ENCODE peak calls at places on chromosomes 1 and 21, in eight cellular contexts. One of them, this sample, is unnamed.

GRCh38 chr1:174968750-174969244 is 30.9 kb upstream of the CACYBP start:
- DNase-seq in HepG2: no peak
- DNase-seq in transverse colon: no peak
- DNase-seq in tibial nerve: no peak
- DNase-seq in GM12878: peak; percentile 79
- DNase-seq in suprapubic skin: no peak
- DNase-seq in testis: no peak
- DNase-seq in stomach: no peak
- DNase-seq in this sample: no peak

GRCh38 chr1:198678301-198678836 is 39.5 kb downstream of the PTPRC start:
- DNase-seq in HepG2: no peak
- DNase-seq in transverse colon: no peak
- DNase-seq in tibial nerve: no peak
- DNase-seq in GM12878: no peak
- DNase-seq in suprapubic skin: no peak
- DNase-seq in testis: no peak
- DNase-seq in stomach: no peak
- DNase-seq in this sample: no peak

GRCh38 chr1:66302184-66302742 is 231.7 kb upstream of the SGIP1 start:
- DNase-seq in HepG2: no peak
- DNase-seq in transverse colon: no peak
- DNase-seq in tibial nerve: no peak
- DNase-seq in GM12878: no peak
- DNase-seq in suprapubic skin: no peak
- DNase-seq in testis: no peak
- DNase-seq in stomach: no peak
- DNase-seq in this sample: no peak

GRCh38 chr1:16017076-16017460 is 775 bp downstream of the HSPB7 start:
- DNase-seq in HepG2: no peak
- DNase-seq in transverse colon: no peak
- DNase-seq in tibial nerve: no peak
- DNase-seq in GM12878: no peak
- DNase-seq in suprapubic skin: no peak
- DNase-seq in testis: no peak
- DNase-seq in stomach: no peak
- DNase-seq in this sample: no peak

GRCh38 chr1:67683736-67684525 is 1.1 kb upstream of the GADD45A start:
- DNase-seq in HepG2: no peak
- DNase-seq in transverse colon: peak; percentile 18
- DNase-seq in tibial nerve: no peak
- DNase-seq in GM12878: no peak
- DNase-seq in suprapubic skin: no peak
- DNase-seq in testis: no peak
- DNase-seq in stomach: no peak
- DNase-seq in this sample: no peak

GRCh38 chr1:215845224-215845902 is 278.3 kb downstream of the KCTD3 start:
- DNase-seq in HepG2: no peak
- DNase-seq in transverse colon: no peak
- DNase-seq in tibial nerve: no peak
- DNase-seq in GM12878: no peak
- DNase-seq in suprapubic skin: no peak
- DNase-seq in testis: no peak
- DNase-seq in stomach: no peak
- DNase-seq in this sample: no peak

GRCh38 chr1:222898191-222898527 is 83.3 kb downstream of the DISP1 start:
- DNase-seq in HepG2: no peak
- DNase-seq in transverse colon: no peak
- DNase-seq in tibial nerve: no peak
- DNase-seq in GM12878: no peak
- DNase-seq in suprapubic skin: no peak
- DNase-seq in testis: no peak
- DNase-seq in stomach: no peak
- DNase-seq in this sample: no peak

GRCh38 chr1:208534979-208535378 is 290.8 kb upstream of the PLXNA2 start:
- DNase-seq in HepG2: no peak
- DNase-seq in transverse colon: no peak
- DNase-seq in tibial nerve: no peak
- DNase-seq in GM12878: no peak
- DNase-seq in suprapubic skin: no peak
- DNase-seq in testis: no peak
- DNase-seq in stomach: no peak
- DNase-seq in this sample: no peak

GRCh38 chr1:213374369-213374768 is 323.3 kb downstream of the RPS6KC1 start:
- DNase-seq in HepG2: peak; percentile 73
- DNase-seq in transverse colon: peak; percentile 59
- DNase-seq in tibial nerve: no peak
- DNase-seq in GM12878: no peak
- DNase-seq in suprapubic skin: no peak
- DNase-seq in testis: peak; percentile 69
- DNase-seq in stomach: peak; percentile 54
- DNase-seq in this sample: no peak

GRCh38 chr1:18234790-18235242 is 127.2 kb downstream of the IGSF21 start:
- DNase-seq in HepG2: peak; percentile 51
- DNase-seq in transverse colon: peak; percentile 40
- DNase-seq in tibial nerve: no peak
- DNase-seq in GM12878: no peak
- DNase-seq in suprapubic skin: no peak
- DNase-seq in testis: peak; percentile 74
- DNase-seq in stomach: peak; percentile 36
- DNase-seq in this sample: no peak

GRCh38 chr1:32681501-32681900 is 21.1 kb downstream of the SYNC start:
- DNase-seq in HepG2: no peak
- DNase-seq in transverse colon: no peak
- DNase-seq in tibial nerve: no peak
- DNase-seq in GM12878: no peak
- DNase-seq in suprapubic skin: no peak
- DNase-seq in testis: peak; percentile 28
- DNase-seq in stomach: no peak
- DNase-seq in this sample: no peak

GRCh38 chr1:98210064-98210463 is 289.2 kb upstream of the DPYD start:
- DNase-seq in HepG2: peak; percentile 13
- DNase-seq in transverse colon: no peak
- DNase-seq in tibial nerve: no peak
- DNase-seq in GM12878: no peak
- DNase-seq in suprapubic skin: no peak
- DNase-seq in testis: no peak
- DNase-seq in stomach: no peak
- DNase-seq in this sample: no peak

GRCh38 chr1:28512058-28512611 is 6.3 kb downstream of the RCC1 start:
- DNase-seq in HepG2: no peak
- DNase-seq in transverse colon: no peak
- DNase-seq in tibial nerve: no peak
- DNase-seq in GM12878: no peak
- DNase-seq in suprapubic skin: no peak
- DNase-seq in testis: no peak
- DNase-seq in stomach: no peak
- DNase-seq in this sample: no peak

GRCh38 chr21:45905196-45905595 is 76.4 kb upstream of the COL6A1 start:
- DNase-seq in HepG2: no peak
- DNase-seq in transverse colon: no peak
- DNase-seq in tibial nerve: no peak
- DNase-seq in GM12878: no peak
- DNase-seq in suprapubic skin: peak; percentile 37
- DNase-seq in testis: no peak
- DNase-seq in stomach: no peak
- DNase-seq in this sample: peak; percentile 58

GRCh38 chr1:218299416-218299815 is 14.3 kb downstream of the RRP15 start:
- DNase-seq in HepG2: peak; percentile 12
- DNase-seq in transverse colon: no peak
- DNase-seq in tibial nerve: no peak
- DNase-seq in GM12878: no peak
- DNase-seq in suprapubic skin: no peak
- DNase-seq in testis: no peak
- DNase-seq in stomach: no peak
- DNase-seq in this sample: no peak

GRCh38 chr1:152189657-152190442 is 30.8 kb upstream of the RPTN start:
- DNase-seq in HepG2: peak; percentile 31
- DNase-seq in transverse colon: peak; percentile 50
- DNase-seq in tibial nerve: peak; percentile 48
- DNase-seq in GM12878: no peak
- DNase-seq in suprapubic skin: peak; percentile 74
- DNase-seq in testis: peak; percentile 82
- DNase-seq in stomach: peak; percentile 57
- DNase-seq in this sample: peak; percentile 81

GRCh38 chr1:227725036-227725435 is 10.1 kb downstream of the JMJD4 start:
- DNase-seq in HepG2: no peak
- DNase-seq in transverse colon: no peak
- DNase-seq in tibial nerve: no peak
- DNase-seq in GM12878: no peak
- DNase-seq in suprapubic skin: no peak
- DNase-seq in testis: no peak
- DNase-seq in stomach: no peak
- DNase-seq in this sample: no peak

GRCh38 chr1:18719786-18720436 is 89.3 kb downstream of the PAX7 start:
- DNase-seq in HepG2: no peak
- DNase-seq in transverse colon: no peak
- DNase-seq in tibial nerve: no peak
- DNase-seq in GM12878: no peak
- DNase-seq in suprapubic skin: no peak
- DNase-seq in testis: no peak
- DNase-seq in stomach: no peak
- DNase-seq in this sample: no peak

GRCh38 chr21:37695111-37695510 is 221.1 kb downstream of the KCNJ6 start:
- DNase-seq in HepG2: no peak
- DNase-seq in transverse colon: no peak
- DNase-seq in tibial nerve: no peak
- DNase-seq in GM12878: no peak
- DNase-seq in suprapubic skin: no peak
- DNase-seq in testis: no peak
- DNase-seq in stomach: no peak
- DNase-seq in this sample: no peak

GRCh38 chr1:229286099-229286766 is 15.3 kb downstream of the RAB4A start:
- DNase-seq in HepG2: no peak
- DNase-seq in transverse colon: no peak
- DNase-seq in tibial nerve: no peak
- DNase-seq in GM12878: no peak
- DNase-seq in suprapubic skin: no peak
- DNase-seq in testis: no peak
- DNase-seq in stomach: no peak
- DNase-seq in this sample: no peak

DNA sequence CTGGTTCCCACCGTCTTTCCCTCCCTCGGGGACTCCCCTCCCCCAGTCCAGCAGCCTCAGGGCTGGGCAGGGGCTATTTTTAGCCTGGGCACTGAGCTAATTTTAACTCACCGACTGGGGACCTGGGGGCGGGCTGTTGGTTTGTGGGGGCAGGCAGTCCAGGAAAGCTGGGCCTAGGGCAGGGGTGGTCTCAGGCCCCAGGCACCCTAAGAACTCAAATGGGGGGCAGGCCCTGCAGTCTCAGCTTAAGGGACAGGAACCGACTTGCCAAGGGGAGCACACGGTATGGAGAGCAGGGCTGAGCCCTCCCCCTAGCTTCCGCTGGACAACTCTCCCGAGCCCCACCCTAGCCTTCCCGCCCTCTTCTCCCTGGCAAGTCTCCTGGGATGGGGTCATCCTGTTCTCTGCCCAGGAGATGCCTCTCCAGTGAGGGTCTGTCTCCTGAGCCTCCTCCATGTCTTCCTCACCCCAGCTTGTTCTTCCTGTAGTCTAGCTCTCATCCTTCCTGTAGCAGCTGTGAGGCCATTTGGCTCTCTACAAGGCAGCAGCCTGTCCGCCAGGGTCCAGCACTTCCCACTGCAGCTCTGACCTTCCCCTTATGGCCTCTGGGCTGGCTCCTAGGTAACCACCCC is 10.1 kb downstream of the MEF2D start:
- DNase-seq in HepG2: no peak
- DNase-seq in transverse colon: peak; percentile 38
- DNase-seq in tibial nerve: no peak
- DNase-seq in GM12878: no peak
- DNase-seq in suprapubic skin: no peak
- DNase-seq in testis: peak; percentile 73
- DNase-seq in stomach: no peak
- DNase-seq in this sample: no peak
- H3K4me1 ChIP-seq in HepG2: peaks cover 3% of the 10 kb centered on the region
- H3K4me1 ChIP-seq in transverse colon: peaks cover 87% of the 10 kb centered on the region
- H3K4me1 ChIP-seq in tibial nerve: peaks cover 99% of the 10 kb centered on the region
- H3K4me1 ChIP-seq in GM12878: peaks cover 92% of the 10 kb centered on the region
- H3K4me1 ChIP-seq in suprapubic skin: peaks cover 87% of the 10 kb centered on the region
- H3K4me1 ChIP-seq in testis: peaks cover 72% of the 10 kb centered on the region
- H3K4me1 ChIP-seq in stomach: peaks cover 79% of the 10 kb centered on the region
- H3K4me1 ChIP-seq in this sample: peaks cover 85% of the 10 kb centered on the region

GRCh38 chr1:201282216-201282615 is 1.1 kb upstream of the PKP1 start:
- DNase-seq in HepG2: no peak
- DNase-seq in transverse colon: no peak
- DNase-seq in tibial nerve: no peak
- DNase-seq in GM12878: no peak
- DNase-seq in suprapubic skin: no peak
- DNase-seq in testis: no peak
- DNase-seq in stomach: no peak
- DNase-seq in this sample: peak; percentile 2
- H3K27me3 ChIP-seq in HepG2: peaks cover 10% of the 10 kb centered on the region
- H3K27me3 ChIP-seq in transverse colon: peaks cover 53% of the 10 kb centered on the region
- H3K27me3 ChIP-seq in tibial nerve: peaks cover 44% of the 10 kb centered on the region
- H3K27me3 ChIP-seq in GM12878: peaks cover 5% of the 10 kb centered on the region
- H3K27me3 ChIP-seq in suprapubic skin: peaks cover 17% of the 10 kb centered on the region
- H3K27me3 ChIP-seq in testis: no peaks in the 10 kb centered on the region
- H3K27me3 ChIP-seq in stomach: peaks cover 38% of the 10 kb centered on the region
- H3K27me3 ChIP-seq in this sample: no peaks in the 10 kb centered on the region

GRCh38 chr21:39961251-39961650 is 94.0 kb downstream of the PCP4 start:
- DNase-seq in HepG2: no peak
- DNase-seq in transverse colon: no peak
- DNase-seq in tibial nerve: no peak
- DNase-seq in GM12878: no peak
- DNase-seq in suprapubic skin: no peak
- DNase-seq in testis: no peak
- DNase-seq in stomach: no peak
- DNase-seq in this sample: no peak
- TF ChIP-seq POLR2A in HepG2: no peak
- TF ChIP-seq POLR2A in transverse colon: no peak
- TF ChIP-seq POLR2A in tibial nerve: no peak
- TF ChIP-seq POLR2A in GM12878: no peak
- TF ChIP-seq POLR2A in suprapubic skin: no peak
- TF ChIP-seq POLR2A in testis: no peak
- TF ChIP-seq POLR2A in stomach: no peak
- TF ChIP-seq POLR2A in this sample: no peak

GRCh38 chr1:246906833-246907232 is 24.9 kb downstream of the AHCTF1 start:
- DNase-seq in HepG2: peak; percentile 86
- DNase-seq in transverse colon: no peak
- DNase-seq in tibial nerve: no peak
- DNase-seq in GM12878: no peak
- DNase-seq in suprapubic skin: no peak
- DNase-seq in testis: no peak
- DNase-seq in stomach: no peak
- DNase-seq in this sample: no peak
- H3K4me1 ChIP-seq in HepG2: peaks cover 15% of the 10 kb centered on the region
- H3K4me1 ChIP-seq in transverse colon: no peaks in the 10 kb centered on the region
- H3K4me1 ChIP-seq in tibial nerve: peaks cover 13% of the 10 kb centered on the region
- H3K4me1 ChIP-seq in GM12878: no peaks in the 10 kb centered on the region
- H3K4me1 ChIP-seq in suprapubic skin: no peaks in the 10 kb centered on the region
- H3K4me1 ChIP-seq in testis: no peaks in the 10 kb centered on the region
- H3K4me1 ChIP-seq in stomach: no peaks in the 10 kb centered on the region
- H3K4me1 ChIP-seq in this sample: no peaks in the 10 kb centered on the region